ENCODE peak calls at places on chromosome X, in six cellular contexts. J is AG09309; N is DMS 273 treated with DMSO at 0.1 percent for 48 hours; T is stimulated activated CD8-positive, alpha-beta memory T cell treated with anti-CD3 and anti-CD28 coated beads, Interleukin-7, amount 100 ng/mL, for 1 hour; S is tibial artery; V is M059J. Z is an unnamed sample.

GRCh38 chrX:155966876-155967275 is 30.6 kb upstream of the IL9R start:
- DNase-seq in J (peak), N (peak), T (peak), S (no peak), V (peak), Z (no peak)

GRCh38 chrX:46573896-46574336 is 351 bp downstream of the CHST7 start:
- DNase-seq in J (no peak), N (no peak), T (peak), S (peak), V (peak), Z (peak)

GRCh38 chrX:68180501-68181061 is 252.7 kb downstream of the OPHN1 start:
- DNase-seq in J (no peak), N (no peak), T (no peak), S (no peak), V (no peak), Z (no peak)

GRCh38 chrX:639151-639550 is 8.6 kb downstream of the SHOX start:
- DNase-seq in J (no peak), N (no peak), T (no peak), S (no peak), V (no peak), Z (no peak)

GRCh38 chrX:120309873-120310730 is 1.2 kb downstream of the TMEM255A start:
- DNase-seq in J (no peak), N (no peak), T (no peak), S (no peak), V (peak), Z (no peak)

GRCh38 chrX:135740683-135741149 is 27.3 kb downstream of the CT45A3 start:
- DNase-seq in J (no peak), N (no peak), T (no peak), S (no peak), V (peak), Z (no peak)

GRCh38 chrX:50108264-50108663 is 92.5 kb downstream of the AKAP4 start:
- DNase-seq in J (no peak), N (no peak), T (no peak), S (no peak), V (no peak), Z (no peak)

GRCh38 chrX:97109730-97110129 is 226.0 kb downstream of the RPA4 start:
- DNase-seq in J (no peak), N (no peak), T (no peak), S (no peak), V (no peak), Z (no peak)

GRCh38 chrX:45068555-45068954 is 132.1 kb downstream of the DIPK2B start:
- DNase-seq in J (no peak), N (no peak), T (no peak), S (no peak), V (peak), Z (no peak)

GRCh38 chrX:108464604-108465003 is 25.0 kb downstream of the COL4A5 start:
- DNase-seq in J (no peak), N (no peak), T (no peak), S (no peak), V (peak), Z (no peak)

GRCh38 chrX:47316276-47317025 is 53.9 kb upstream of the ZNF157 start:
- DNase-seq in J (no peak), N (no peak), T (no peak), S (no peak), V (no peak), Z (no peak)

GRCh38 chrX:136271300-136271699 is 20.1 kb upstream of the MAP7D3 start:
- DNase-seq in J (no peak), N (no peak), T (no peak), S (no peak), V (no peak), Z (no peak)

GRCh38 chrX:78029663-78030062 is 60.2 kb upstream of the PGAM4 start:
- DNase-seq in J (peak), N (no peak), T (no peak), S (no peak), V (peak), Z (peak)

GRCh38 chrX:69088171-69088938 is 76.9 kb downstream of the PJA1 start:
- DNase-seq in J (no peak), N (no peak), T (no peak), S (no peak), V (no peak), Z (no peak)

GRCh38 chrX:39716802-39717540 is 380.8 kb downstream of the BCOR start:
- DNase-seq in J (no peak), N (no peak), T (no peak), S (no peak), V (no peak), Z (no peak)

GRCh38 chrX:84186603-84187358 is 1.2 kb downstream of the RPS6KA6 start:
- DNase-seq in J (no peak), N (no peak), T (no peak), S (no peak), V (no peak), Z (no peak)

GRCh38 chrX:153598541-153599191 is at the start of gene CCNQ:
- DNase-seq in J (no peak), N (no peak), T (no peak), S (no peak), V (peak), Z (no peak)

GRCh38 chrX:35625714-35626113 is 172.4 kb upstream of the MAGEB16 start:
- DNase-seq in J (no peak), N (no peak), T (no peak), S (no peak), V (no peak), Z (no peak)

GRCh38 chrX:22147942-22148341 is 115.8 kb downstream of the PHEX start:
- DNase-seq in J (no peak), N (no peak), T (no peak), S (no peak), V (no peak), Z (no peak)

GRCh38 chrX:17550011-17550410 is 175.0 kb downstream of the NHS start:
- DNase-seq in J (no peak), N (no peak), T (no peak), S (no peak), V (no peak), Z (no peak)

GRCh38 chrX:43703211-43703791 is 47.2 kb downstream of the MAOA start:
- DNase-seq in J (no peak), N (no peak), T (no peak), S (no peak), V (peak), Z (peak)

GRCh38 chrX:119004920-119005524 is 30.6 kb downstream of the LONRF3 start:
- DNase-seq in J (no peak), N (no peak), T (peak), S (peak), V (peak), Z (peak)

GRCh38 chrX:119734897-119735339 is 23.5 kb upstream of the SOWAHD start:
- DNase-seq in J (no peak), N (peak), T (no peak), S (peak), V (peak), Z (no peak)

GRCh38 chrX:9859711-9860555 is 73.7 kb downstream of the SHROOM2 start:
- DNase-seq in J (peak), N (no peak), T (no peak), S (no peak), V (peak), Z (peak)

GRCh38 chrX:153955451-153955732 is 10.9 kb upstream of the RENBP start:
- DNase-seq in J (no peak), N (no peak), T (no peak), S (no peak), V (no peak), Z (no peak)

GRCh38 chrX:101507986-101508385 is 22.7 kb downstream of the ARMCX4 start:
- DNase-seq in J (no peak), N (no peak), T (no peak), S (no peak), V (no peak), Z (no peak)

GRCh38 chrX:76279007-76279406 is 106.1 kb downstream of the PBDC1 start:
- DNase-seq in J (peak), N (peak), T (no peak), S (peak), V (peak), Z (peak)

GRCh38 chrX:39855748-39856129 is 242.0 kb downstream of the BCOR start:
- DNase-seq in J (no peak), N (peak), T (peak), S (no peak), V (peak), Z (peak)

Z was measured in amniotic stem cell.